ENCODE peak calls at places on chromosomes 4 and X, in seven cellular contexts. G is neuronal stem cell, E is IMR-90, X is mesenchymal stem cell, Y is mesendoderm, I is H1, D is trophoblast cell. M is an unnamed sample.

GRCh38 chrX:22134681-22135080 is 102.6 kb downstream of the PHEX start:
- DNase-seq in G (no peak), E (peak), X (peak), Y (peak), I (no peak), D (peak), M (no peak)

GRCh38 chr4:32172761-32173160 is 1452.6 kb downstream of the PCDH7 start:
- DNase-seq in G (no peak), E (peak), X (no peak), Y (no peak), I (no peak), D (no peak), M (no peak)

GRCh38 chr4:82063017-82063416 is 310.8 kb downstream of the HNRNPD start:
- DNase-seq in G (no peak), E (no peak), X (no peak), Y (no peak), I (no peak), D (no peak), M (no peak)

GRCh38 chrX:140132937-140133336 is 167.6 kb upstream of the CXorf66 start:
- DNase-seq in G (no peak), E (no peak), X (no peak), Y (peak), I (no peak), D (no peak), M (no peak)

GRCh38 chr4:169682360-169683047 is 62.1 kb downstream of the CLCN3 start:
- DNase-seq in G (no peak), E (peak), X (peak), Y (no peak), I (no peak), D (peak), M (no peak)

GRCh38 chrX:40099046-40099968 is 1.5 kb upstream of the BCOR start:
- DNase-seq in G (no peak), E (no peak), X (peak), Y (peak), I (peak), D (no peak), M (peak)

GRCh38 chr4:71765349-71765748 is 18.5 kb downstream of the GC start:
- DNase-seq in G (no peak), E (peak), X (no peak), Y (peak), I (no peak), D (no peak), M (peak)

GRCh38 chr4:76896731-76897521 is 1.0 kb downstream of the SOWAHB start:
- DNase-seq in G (peak), E (peak), X (peak), Y (peak), I (no peak), D (peak), M (peak)

GRCh38 chr4:98319021-98319420 is 57.8 kb downstream of the RAP1GDS1 start:
- DNase-seq in G (no peak), E (no peak), X (no peak), Y (no peak), I (no peak), D (no peak), M (no peak)

GRCh38 chr4:98516042-98516440 is 142.4 kb downstream of the TSPAN5 start:
- DNase-seq in G (no peak), E (peak), X (peak), Y (peak), I (no peak), D (peak), M (no peak)

GRCh38 chr4:120718979-120719566 is 203.5 kb downstream of the PRDM5 start:
- DNase-seq in G (no peak), E (peak), X (peak), Y (peak), I (no peak), D (no peak), M (peak)

GRCh38 chrX:91039777-91040176 is 394.9 kb upstream of the PABPC5 start:
- DNase-seq in G (no peak), E (no peak), X (no peak), Y (no peak), I (no peak), D (no peak), M (no peak)

GRCh38 chrX:108735087-108735679 is 1.2 kb downstream of the IRS4 start:
- DNase-seq in G (no peak), E (no peak), X (no peak), Y (peak), I (peak), D (no peak), M (peak)

GRCh38 chr4:33453436-33453835 is 2733.3 kb downstream of the PCDH7 start:
- DNase-seq in G (no peak), E (no peak), X (no peak), Y (no peak), I (no peak), D (no peak), M (no peak)

GRCh38 chr4:139988863-139989765 is 164.9 kb downstream of the MAML3 start:
- DNase-seq in G (no peak), E (peak), X (peak), Y (peak), I (no peak), D (peak), M (peak)

GRCh38 chrX:3286196-3286920 is 60.1 kb downstream of the MXRA5 start:
- DNase-seq in G (no peak), E (peak), X (peak), Y (no peak), I (no peak), D (no peak), M (no peak)

GRCh38 chr4:122898370-122899150 is 23.8 kb downstream of the NUDT6 start:
- DNase-seq in G (no peak), E (peak), X (peak), Y (no peak), I (no peak), D (no peak), M (no peak)

GRCh38 chr4:174398728-174399127 is 115.0 kb downstream of the CEP44 start:
- DNase-seq in G (no peak), E (peak), X (peak), Y (no peak), I (no peak), D (no peak), M (no peak)

GRCh38 chr4:140888059-140888458 is 131.9 kb upstream of the TBC1D9 start:
- DNase-seq in G (no peak), E (no peak), X (no peak), Y (peak), I (no peak), D (peak), M (no peak)

GRCh38 chr4:14787894-14788293 is 214.4 kb upstream of the CPEB2 start:
- DNase-seq in G (no peak), E (peak), X (peak), Y (peak), I (no peak), D (no peak), M (peak)

GRCh38 chr4:113113151-113113550 is 63.7 kb downstream of the ANK2 start:
- DNase-seq in G (no peak), E (no peak), X (no peak), Y (no peak), I (no peak), D (no peak), M (no peak)

GRCh38 chr4:150909116-150909515 is 106.0 kb downstream of the LRBA start:
- DNase-seq in G (no peak), E (no peak), X (no peak), Y (no peak), I (no peak), D (no peak), M (no peak)

GRCh38 chrX:16212436-16212835 is 45.2 kb downstream of the MAGEB17 start:
- DNase-seq in G (no peak), E (peak), X (peak), Y (peak), I (no peak), D (no peak), M (peak)

GRCh38 chr4:31058656-31059055 is 338.5 kb downstream of the PCDH7 start:
- DNase-seq in G (no peak), E (no peak), X (no peak), Y (no peak), I (no peak), D (no peak), M (no peak)

GRCh38 chr4:120821986-120822385 is 100.5 kb downstream of the PRDM5 start:
- DNase-seq in G (no peak), E (no peak), X (no peak), Y (peak), I (no peak), D (no peak), M (no peak)

GRCh38 chrX:130179579-130180215 is 7.9 kb downstream of the RAB33A start:
- DNase-seq in G (no peak), E (peak), X (peak), Y (no peak), I (no peak), D (no peak), M (no peak)

GRCh38 chr4:144658015-144658567 is 12.1 kb downstream of the HHIP start:
- DNase-seq in G (no peak), E (no peak), X (no peak), Y (no peak), I (no peak), D (no peak), M (no peak)

GRCh38 chr4:177687117-177687516 is 244.9 kb upstream of the AGA start:
- DNase-seq in G (no peak), E (no peak), X (no peak), Y (no peak), I (no peak), D (no peak), M (no peak)

GRCh38 chr4:3449047-3449573 is 7.3 kb downstream of the HGFAC start:
- DNase-seq in G (no peak), E (no peak), X (no peak), Y (no peak), I (no peak), D (no peak), M (no peak)

GRCh38 chrX:111917591-111917990 is 41.6 kb downstream of the TRPC5OS start:
- DNase-seq in G (no peak), E (no peak), X (no peak), Y (peak), I (no peak), D (peak), M (peak)

GRCh38 chr4:74423101-74423500 is 21.8 kb upstream of the AREG start:
- DNase-seq in G (no peak), E (peak), X (peak), Y (no peak), I (no peak), D (no peak), M (no peak)
- H2BK5ac ChIP-seq in G (no peak), E (no peak), X (no peak), Y (no peak), I (no peak), D (no peak), M (no peak)

GRCh38 chr4:94941706-94942105 is 184.0 kb downstream of the BMPR1B start:
- DNase-seq in G (no peak), E (no peak), X (no peak), Y (no peak), I (no peak), D (no peak), M (no peak)
- H2BK5ac ChIP-seq in G (no peak), E (no peak), X (no peak), Y (no peak), I (no peak), D (no peak), M (no peak)

DNA sequence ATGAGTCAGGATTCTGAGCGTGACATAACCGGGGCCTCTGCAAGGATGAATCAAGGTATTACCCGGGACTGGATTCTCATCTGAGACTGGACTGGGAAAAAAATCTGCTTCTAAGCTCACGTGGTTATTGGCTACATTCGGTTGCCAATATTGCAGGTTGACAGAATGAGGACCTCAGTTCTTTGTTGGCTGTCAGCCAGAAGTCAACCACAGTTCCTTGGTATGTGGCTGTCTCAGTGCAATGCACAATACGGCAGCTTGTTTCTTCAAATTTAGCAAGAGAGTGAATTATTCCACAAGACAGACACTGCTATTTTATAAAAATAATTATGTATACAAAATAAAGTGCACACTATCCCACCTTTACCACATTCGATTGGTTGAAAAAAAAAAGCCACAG is 424.2 kb downstream of the KLHL4 start:
- DNase-seq in G (no peak), E (no peak), X (no peak), Y (no peak), I (no peak), D (no peak), M (no peak)
- H2BK5ac ChIP-seq in G (no peak), E (no peak), X (no peak), Y (no peak), I (no peak), D (no peak), M (no peak)

DNA sequence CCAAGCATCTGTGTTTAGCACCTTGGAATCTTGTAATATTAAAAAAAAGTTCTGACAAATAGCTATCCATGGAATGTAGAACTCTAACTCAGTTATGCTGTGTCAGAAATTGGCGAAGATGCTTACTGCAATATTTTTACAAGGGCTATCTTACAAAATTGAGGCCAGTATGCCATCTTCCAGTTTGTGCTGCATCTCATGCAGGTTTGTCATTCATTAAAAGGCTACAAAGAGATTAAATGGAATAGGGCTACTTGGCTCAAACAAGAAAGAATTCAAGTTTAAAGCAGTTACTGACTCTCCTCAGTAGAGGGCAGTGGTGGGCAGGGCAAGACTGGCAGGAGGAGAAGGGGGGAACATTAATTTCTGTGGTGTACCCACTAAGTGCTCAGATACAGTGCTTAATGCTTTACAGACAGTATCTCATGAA is 66.5 kb downstream of the SHROOM4 start:
- DNase-seq in G (peak), E (peak), X (peak), Y (peak), I (no peak), D (no peak), M (no peak)
- H2BK5ac ChIP-seq in G (no peak), E (no peak), X (no peak), Y (no peak), I (no peak), D (no peak), M (no peak)

GRCh38 chr4:97106161-97106560 is 1037.1 kb downstream of the STPG2 start:
- DNase-seq in G (no peak), E (no peak), X (no peak), Y (no peak), I (no peak), D (no peak), M (no peak)
- H2BK5ac ChIP-seq in G (no peak), E (no peak), X (no peak), Y (no peak), I (no peak), D (no peak), M (no peak)

GRCh38 chr4:23782778-23783455 is 106.9 kb downstream of the PPARGC1A start:
- DNase-seq in G (no peak), E (no peak), X (peak), Y (peak), I (no peak), D (no peak), M (no peak)

GRCh38 chr4:23779422-23779821 is 110.4 kb downstream of the PPARGC1A start:
- DNase-seq in G (no peak), E (no peak), X (no peak), Y (no peak), I (no peak), D (no peak), M (no peak)

GRCh38 chr4:23774932-23775331 is 114.9 kb downstream of the PPARGC1A start:
- DNase-seq in G (no peak), E (no peak), X (no peak), Y (peak), I (no peak), D (no peak), M (no peak)

GRCh38 chr4:23775694-23776093 is 114.2 kb downstream of the PPARGC1A start:
- DNase-seq in G (no peak), E (no peak), X (no peak), Y (peak), I (no peak), D (no peak), M (peak)

DNA sequence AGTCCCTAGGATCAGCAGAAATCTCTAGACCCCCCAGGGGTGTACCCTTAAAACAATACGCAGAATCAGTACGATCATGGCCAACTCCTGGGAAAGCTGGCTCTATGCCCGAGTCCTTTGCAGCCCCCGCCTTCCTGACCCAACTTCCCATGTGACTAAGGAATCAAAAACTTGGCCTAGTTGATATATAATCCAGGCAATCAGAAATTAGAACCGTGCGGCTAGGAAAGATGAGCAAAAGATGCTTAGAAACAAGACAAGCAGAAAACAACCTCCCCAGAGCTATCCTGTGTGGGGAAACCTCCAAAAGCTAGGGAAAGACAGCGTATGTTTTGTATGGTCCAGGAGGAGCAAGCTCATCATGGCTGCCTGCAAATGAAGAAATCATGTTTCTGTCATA is 110.0 kb downstream of the PPARGC1A start:
- DNase-seq in G (no peak), E (no peak), X (no peak), Y (no peak), I (no peak), D (no peak), M (no peak)
- H2BK5ac ChIP-seq in G (no peak), E (no peak), X (no peak), Y (no peak), I (no peak), D (no peak), M (no peak)

DNA sequence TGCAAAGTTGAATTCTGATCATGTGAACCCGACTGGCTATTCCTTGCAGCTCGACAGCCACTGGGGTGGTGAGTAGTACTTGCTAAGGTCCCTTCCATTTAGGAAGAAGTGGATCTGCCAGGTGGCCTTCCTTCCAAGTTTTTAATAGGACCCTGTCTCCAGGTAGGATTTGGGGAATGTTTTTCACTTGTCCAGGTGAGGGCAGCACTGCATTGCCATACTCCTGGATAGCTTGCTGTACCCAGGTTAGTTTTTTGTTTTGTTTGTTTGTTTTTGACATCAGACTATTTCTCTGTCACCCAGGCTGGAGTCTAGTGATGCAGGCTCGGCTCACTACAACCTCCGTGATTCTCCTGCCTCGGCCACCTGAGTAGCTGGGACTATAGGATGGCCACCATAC is 29.8 kb downstream of the SAGE1 start:
- DNase-seq in G (no peak), E (no peak), X (no peak), Y (peak), I (peak), D (no peak), M (peak)
- H2BK5ac ChIP-seq in G (no peak), E (no peak), X (no peak), Y (no peak), I (no peak), D (no peak), M (no peak)

GRCh38 chr4:26490980-26491284 is 648 bp upstream of the CCKAR start:
- DNase-seq in G (no peak), E (no peak), X (no peak), Y (no peak), I (no peak), D (no peak), M (no peak)

GRCh38 chr4:26491449-26492170 is 1.3 kb upstream of the CCKAR start:
- DNase-seq in G (no peak), E (no peak), X (no peak), Y (no peak), I (peak), D (no peak), M (no peak)

GRCh38 chr4:26485684-26486083 is 4.6 kb downstream of the CCKAR start:
- DNase-seq in G (no peak), E (no peak), X (no peak), Y (peak), I (no peak), D (no peak), M (no peak)

GRCh38 chr4:26490111-26490979 is at the start of gene CCKAR:
- DNase-seq in G (no peak), E (no peak), X (no peak), Y (no peak), I (no peak), D (no peak), M (no peak)

DNA sequence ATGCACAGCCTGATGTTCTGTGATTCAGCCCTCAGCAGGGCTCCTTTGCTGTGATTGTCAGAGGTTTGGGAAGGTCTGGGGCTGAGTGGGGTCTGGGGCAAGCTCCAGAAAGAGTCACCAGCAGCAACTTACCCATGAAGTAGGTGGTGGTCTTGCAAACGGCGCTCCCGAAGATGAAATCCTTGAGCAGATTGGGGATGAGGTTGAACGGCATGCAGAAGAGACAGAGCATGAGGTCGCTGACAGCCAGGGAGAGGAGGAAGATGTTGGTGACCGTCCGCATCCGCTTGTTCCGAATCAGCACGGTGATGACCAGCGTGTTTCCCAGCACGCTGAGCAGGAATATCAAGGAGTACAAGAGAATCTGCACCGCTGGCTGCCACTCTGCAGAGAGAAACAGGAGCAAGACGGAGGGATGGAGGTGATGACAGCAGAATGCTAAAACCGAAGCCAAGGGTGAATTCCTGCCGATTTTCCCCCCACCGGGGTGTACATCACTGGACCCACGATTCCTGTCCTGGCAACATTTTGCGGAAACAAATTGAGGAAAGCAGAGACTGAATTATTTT is 1.1 kb downstream of the CCKAR start:
- DNase-seq in G (no peak), E (no peak), X (no peak), Y (no peak), I (no peak), D (no peak), M (no peak)
- H2BK5ac ChIP-seq in G (no peak), E (no peak), X (no peak), Y (no peak), I (no peak), D (no peak), M (no peak)